ENCODE peak calls at places on chromosomes 12 and 14, in five cellular contexts. K, N, B, O and L are unnamed samples.

GRCh38 chr12:75322464-75322863 is 7.7 kb downstream of the CAPS2 start:
- DNase-seq in K (no peak), N (no peak), B (no peak), O (no peak), L (no peak)

GRCh38 chr14:69956970-69957369 is 77.8 kb downstream of the SMOC1 start:
- DNase-seq in K (no peak), N (no peak), B (no peak), O (no peak), L (no peak)

GRCh38 chr12:132398386-132398991 is 69.1 kb upstream of the GALNT9 start:
- DNase-seq in K (no peak), N (no peak), B (no peak), O (no peak), L (no peak)

GRCh38 chr14:101558739-101559240 is 2.5 kb upstream of the DIO3 start:
- DNase-seq in K (no peak), N (no peak), B (peak; percentile 27), O (no peak), L (no peak)

GRCh38 chr14:96797943-96798349 is 764 bp downstream of the VRK1 start:
- DNase-seq in K (no peak), N (peak; percentile 20), B (peak; percentile 45), O (peak; percentile 34), L (no peak)

GRCh38 chr12:9634177-9634803 is 26.6 kb upstream of the KLRB1 start:
- DNase-seq in K (no peak), N (peak; percentile 49), B (peak; percentile 35), O (peak; percentile 29), L (peak; percentile 48)

GRCh38 chr12:31007636-31008175 is 66.0 kb upstream of the DDX11 start:
- DNase-seq in K (no peak), N (no peak), B (no peak), O (no peak), L (no peak)

GRCh38 chr14:101473795-101474562 is 87.3 kb upstream of the DIO3 start:
- DNase-seq in K (no peak), N (no peak), B (no peak), O (no peak), L (no peak)

GRCh38 chr14:61566537-61567225 is 128.6 kb upstream of the HIF1A start:
- DNase-seq in K (no peak), N (no peak), B (no peak), O (no peak), L (no peak)

GRCh38 chr12:115850924-115851323 is 426.6 kb downstream of the MED13L start:
- DNase-seq in K (no peak), N (no peak), B (no peak), O (no peak), L (no peak)

GRCh38 chr12:53425515-53426150 is 2.0 kb downstream of the AMHR2 start:
- DNase-seq in K (no peak), N (no peak), B (no peak), O (no peak), L (no peak)

GRCh38 chr14:68392393-68393085 is 400.3 kb downstream of the ZFP36L1 start:
- DNase-seq in K (no peak), N (peak; percentile 13), B (no peak), O (no peak), L (no peak)

GRCh38 chr12:117685115-117685926 is 283.5 kb downstream of the KSR2 start:
- DNase-seq in K (no peak), N (peak; percentile 42), B (peak; percentile 84), O (peak; percentile 23), L (peak; percentile 53)

GRCh38 chr12:121968880-121969279 is 50.5 kb downstream of the CFAP251 start:
- DNase-seq in K (no peak), N (no peak), B (no peak), O (no peak), L (no peak)

DNA sequence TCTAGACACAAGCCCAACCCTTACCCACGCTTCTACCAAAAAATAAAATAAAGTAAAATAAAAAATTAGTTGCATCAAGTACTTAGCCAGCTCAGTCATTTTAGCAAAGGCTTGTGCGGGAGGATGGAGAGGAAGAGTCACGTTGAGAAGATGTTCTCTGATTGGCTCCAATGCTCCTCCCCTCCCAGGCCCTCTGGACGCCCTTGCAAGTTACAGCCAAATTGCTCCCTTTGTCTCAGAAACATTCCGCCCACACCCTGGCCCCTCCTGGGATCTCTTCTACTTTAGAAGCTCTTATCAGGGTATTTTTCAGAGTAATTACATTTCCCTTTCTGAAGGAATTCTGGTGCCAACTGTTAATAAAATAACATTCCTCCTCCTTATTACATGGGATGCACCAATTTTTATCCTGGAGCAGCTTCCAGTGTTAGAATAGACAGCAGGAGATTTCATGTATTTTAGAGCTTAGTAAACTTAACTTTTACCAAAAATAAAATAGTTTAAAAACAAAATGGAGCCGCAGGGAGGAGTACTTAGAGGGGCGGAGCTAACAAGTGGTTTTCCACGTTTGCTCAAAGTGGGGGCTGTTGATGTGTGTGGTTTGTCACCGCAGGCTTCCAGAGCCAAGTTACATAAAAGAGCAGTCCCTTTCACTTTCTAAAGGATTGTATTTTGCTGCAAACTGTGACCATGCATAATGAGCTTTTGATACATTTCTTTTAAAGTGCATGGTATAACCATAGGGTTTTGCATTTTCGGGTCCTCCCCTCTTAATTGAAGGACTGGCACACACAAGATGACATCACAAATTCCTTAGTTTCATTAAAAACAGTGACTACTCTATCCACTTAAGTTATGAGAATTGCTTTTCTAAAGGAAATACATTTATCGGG is 71.7 kb upstream of the RAP1B start:
- DNase-seq in K (no peak), N (no peak), B (no peak), O (peak; percentile 21), L (no peak)
- TF ChIP-seq JUND in K (no peak), N (no peak), B (no peak), O (no peak), L (no peak)

GRCh38 chr12:44812062-44812461 is 64.1 kb downstream of the NELL2 start:
- DNase-seq in K (peak; percentile 13), N (no peak), B (no peak), O (no peak), L (no peak)
- TF ChIP-seq JUND in K (no peak), N (no peak), B (no peak), O (no peak), L (no peak)

GRCh38 chr12:1528791-1529190 is 65.6 kb downstream of the FBXL14 start:
- DNase-seq in K (no peak), N (no peak), B (no peak), O (no peak), L (no peak)
- TF ChIP-seq JUND in K (no peak), N (no peak), B (no peak), O (no peak), L (no peak)

DNA sequence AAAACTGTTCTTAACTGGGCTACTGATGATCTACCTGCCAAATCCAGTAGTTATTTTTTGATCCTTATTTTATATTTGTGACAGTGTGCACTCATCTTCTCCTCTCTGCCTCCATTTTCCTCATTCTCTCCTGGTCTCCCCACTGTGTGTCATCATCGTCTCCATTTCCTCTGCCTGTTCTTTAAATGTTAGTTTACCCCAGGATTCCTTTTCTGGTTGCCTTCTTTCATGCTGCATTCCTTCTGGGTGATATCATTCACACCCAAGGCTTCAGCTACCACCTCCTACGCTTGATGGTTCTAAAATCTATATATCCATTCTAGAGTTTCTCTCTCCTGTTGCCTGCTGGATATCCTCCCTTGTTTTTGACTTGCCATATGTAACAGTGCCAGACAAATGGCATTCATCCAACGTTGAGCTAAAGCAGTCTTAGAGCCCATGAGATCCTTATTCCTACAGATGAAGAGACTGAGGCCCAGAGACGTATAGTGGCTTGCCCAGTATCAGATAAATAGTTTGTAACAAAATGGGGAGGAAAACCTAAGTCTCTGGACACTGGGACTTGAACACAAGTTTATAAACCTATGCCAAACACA is 109.5 kb downstream of the DIP2B start:
- DNase-seq in K (peak; percentile 46), N (no peak), B (no peak), O (peak; percentile 26), L (no peak)
- TF ChIP-seq JUND in K (peak; percentile 59), N (no peak), B (no peak), O (peak; percentile 87), L (no peak)

GRCh38 chr12:120394483-120395367 is 25.8 kb upstream of the MSI1 start:
- DNase-seq in K (no peak), N (no peak), B (no peak), O (no peak), L (peak; percentile 99)

GRCh38 chr12:120399531-120399930 is 30.6 kb upstream of the MSI1 start:
- DNase-seq in K (no peak), N (no peak), B (no peak), O (no peak), L (no peak)

GRCh38 chr12:120402217-120402616 is 33.3 kb upstream of the MSI1 start:
- DNase-seq in K (no peak), N (no peak), B (peak; percentile 39), O (no peak), L (no peak)

DNA sequence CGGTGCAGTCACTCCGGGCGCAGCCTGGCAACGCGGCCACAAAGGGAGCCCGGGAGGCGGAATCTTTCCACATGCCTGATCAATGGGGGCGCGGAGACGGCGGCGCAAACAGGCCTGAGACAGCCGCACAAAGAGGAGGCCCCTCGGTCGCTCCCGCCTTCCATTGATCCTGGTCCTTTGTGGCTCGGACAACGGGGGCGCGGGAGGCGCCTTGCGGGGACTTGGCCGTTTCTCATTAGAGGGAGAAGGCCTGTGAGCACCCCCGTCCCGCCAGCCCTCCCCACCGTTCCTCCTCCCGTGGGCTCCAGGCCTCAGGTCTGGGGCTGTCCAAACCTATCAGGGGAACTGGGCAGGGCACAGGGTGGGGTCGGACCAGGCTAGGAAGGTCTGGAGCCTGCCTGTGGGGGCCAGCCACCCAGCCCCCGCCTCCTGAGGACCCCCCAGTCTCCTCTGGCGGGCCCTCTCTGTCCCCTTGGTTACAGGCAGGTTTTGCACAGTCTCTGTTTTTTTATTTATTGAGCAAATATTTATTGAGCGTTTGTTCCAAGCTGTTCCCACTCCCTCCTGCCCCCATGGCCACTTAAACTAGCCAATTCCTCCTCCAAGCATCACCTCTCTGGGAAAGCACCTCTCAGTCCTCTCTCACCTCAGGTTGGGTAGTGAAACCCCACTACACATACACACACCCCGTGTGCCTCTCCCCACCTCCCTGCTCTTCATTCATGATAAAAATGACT is 29.0 kb upstream of the MSI1 start:
- DNase-seq in K (no peak), N (no peak), B (no peak), O (no peak), L (peak; percentile 37)
- TF ChIP-seq JUND in K (no peak), N (no peak), B (no peak), O (no peak), L (no peak)

GRCh38 chr12:22018860-22019259 is 27.2 kb upstream of the CMAS start:
- DNase-seq in K (no peak), N (no peak), B (no peak), O (no peak), L (no peak)

GRCh38 chr12:22016982-22017381 is 29.0 kb upstream of the CMAS start:
- DNase-seq in K (no peak), N (no peak), B (no peak), O (no peak), L (no peak)

GRCh38 chr12:22014041-22014782 is 31.8 kb upstream of the CMAS start:
- DNase-seq in K (no peak), N (no peak), B (no peak), O (no peak), L (no peak)

DNA sequence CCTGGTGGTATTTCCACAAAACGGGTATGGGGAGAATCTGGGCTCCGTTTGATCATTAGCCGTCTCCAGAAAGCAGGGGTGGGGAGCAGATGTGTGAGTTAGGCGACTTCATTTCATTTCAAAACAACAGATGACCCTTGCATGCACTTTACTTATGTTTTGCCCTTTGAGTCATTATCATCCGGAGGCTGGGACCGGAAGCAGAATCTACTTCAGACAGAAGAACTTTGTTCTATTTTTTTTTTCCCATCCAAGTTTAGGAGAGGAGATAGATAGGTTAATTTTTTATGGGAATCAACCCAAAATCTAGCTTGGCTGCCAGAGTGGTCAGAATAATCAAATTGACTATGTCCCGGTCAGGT is 31.3 kb upstream of the CMAS start:
- DNase-seq in K (no peak), N (no peak), B (no peak), O (no peak), L (no peak)
- TF ChIP-seq JUND in K (no peak), N (no peak), B (no peak), O (no peak), L (no peak)

GRCh38 chr14:62661818-62662217 is 383.4 kb downstream of the KCNH5 start:
- DNase-seq in K (no peak), N (no peak), B (no peak), O (no peak), L (no peak)
- TF ChIP-seq JUND in K (no peak), N (no peak), B (no peak), O (no peak), L (no peak)